ENCODE peak calls at places on chromosomes 12 and 14, in six cellular contexts. J, K, N, I, G and C are unnamed samples.

GRCh38 chr14:103123634-103124500 is 606 bp downstream of the TNFAIP2 start:
- ATAC-seq in N (no peak), J (no peak), G (peak), I (peak), K (peak), C (peak)

GRCh38 chr14:69690042-69690441 is 76.9 kb upstream of the SRSF5 start:
- ATAC-seq in G (no peak), J (peak), I (no peak), K (no peak), N (no peak), C (no peak)

GRCh38 chr12:98483621-98484455 is 31.6 kb upstream of the TMPO start:
- ATAC-seq in G (no peak), K (no peak), N (no peak), I (no peak), J (no peak), C (no peak)

GRCh38 chr14:63457498-63457897 is 85.7 kb downstream of the PPP2R5E start:
- ATAC-seq in N (no peak), G (no peak), I (no peak), J (peak), K (no peak), C (no peak)

GRCh38 chr14:103558071-103558882 is 4.2 kb downstream of the BAG5 start:
- ATAC-seq in N (no peak), K (no peak), I (no peak), G (no peak), J (no peak), C (peak)

GRCh38 chr14:23433457-23433856 is 2.0 kb downstream of the MYH7 start:
- ATAC-seq in N (no peak), J (no peak), K (peak), I (no peak), G (no peak), C (no peak)

GRCh38 chr12:116955382-116956021 is 44.8 kb downstream of the FBXW8 start:
- ATAC-seq in K (peak), N (peak), J (no peak), I (peak), G (peak), C (no peak)

GRCh38 chr12:116784238-116784612 is 46.1 kb downstream of the RNFT2 start:
- ATAC-seq in K (peak), N (peak), J (no peak), I (peak), G (peak), C (no peak)

GRCh38 chr14:61489932-61490331 is 168.6 kb downstream of the PRKCH start:
- ATAC-seq in G (no peak), J (no peak), K (no peak), N (peak), I (peak), C (peak)

GRCh38 chr12:63150255-63151060 is 543 bp downstream of the AVPR1A start:
- ATAC-seq in K (no peak), G (no peak), J (peak), I (peak), N (peak), C (peak)

GRCh38 chr14:105068818-105069217 is 3.6 kb upstream of the GPR132 start:
- ATAC-seq in N (no peak), G (no peak), J (no peak), K (no peak), I (no peak), C (no peak)

GRCh38 chr12:55940065-55940732 is 9.2 kb downstream of the DGKA start:
- ATAC-seq in N (peak), K (peak), J (peak), G (peak), I (peak), C (peak)

GRCh38 chr12:3251691-3252090 is 174.5 kb downstream of the TSPAN9 start:
- ATAC-seq in K (no peak), J (no peak), N (no peak), I (no peak), G (no peak), C (no peak)

GRCh38 chr14:97281741-97282140 is 484.6 kb downstream of the VRK1 start:
- ATAC-seq in N (no peak), I (no peak), G (no peak), J (no peak), K (no peak), C (no peak)

GRCh38 chr12:65184176-65184857 is 14.9 kb downstream of the LEMD3 start:
- ATAC-seq in J (no peak), G (no peak), K (no peak), I (no peak), N (no peak), C (no peak)

GRCh38 chr12:24795699-24796385 is 153.1 kb downstream of the BCAT1 start:
- ATAC-seq in I (no peak), K (no peak), G (peak), J (no peak), N (no peak), C (no peak)

GRCh38 chr14:23366163-23366921 is 1.4 kb upstream of the EFS start:
- ATAC-seq in G (no peak), J (peak), I (no peak), K (peak), N (peak), C (peak)

GRCh38 chr14:52400846-52401245 is 86.7 kb downstream of the PTGER2 start:
- ATAC-seq in J (no peak), K (no peak), I (no peak), N (no peak), G (peak), C (no peak)

GRCh38 chr12:113424915-113425823 is 3.0 kb downstream of the SDSL start:
- ATAC-seq in N (no peak), G (peak), K (peak), I (peak), J (peak), C (no peak)

GRCh38 chr14:100679707-100680438 is 46.8 kb upstream of the DLK1 start:
- ATAC-seq in I (no peak), G (no peak), N (no peak), K (no peak), J (peak), C (peak)

GRCh38 chr14:93906341-93907329 is 20.5 kb upstream of the FAM181A start:
- ATAC-seq in G (peak), K (peak), N (no peak), J (no peak), I (peak), C (peak)

GRCh38 chr12:96335270-96335669 is 65.0 kb downstream of the CDK17 start:
- ATAC-seq in K (no peak), N (no peak), I (no peak), J (no peak), G (peak), C (no peak)

GRCh38 chr12:43273467-43273866 is 278.5 kb downstream of the ADAMTS20 start:
- ATAC-seq in J (no peak), G (no peak), I (no peak), K (no peak), N (no peak), C (no peak)

GRCh38 chr14:101761881-101762529 is 496 bp downstream of the PPP2R5C start:
- ATAC-seq in J (peak), N (no peak), I (no peak), G (no peak), K (peak), C (peak)

GRCh38 chr12:122227341-122227740 is 1.5 kb upstream of the DIABLO start:
- ATAC-seq in I (no peak), N (no peak), G (no peak), K (no peak), J (no peak), C (no peak)

GRCh38 chr12:50922820-50923219 is 29.5 kb upstream of the HIGD1C start:
- ATAC-seq in J (no peak), G (no peak), K (no peak), N (no peak), I (no peak), C (no peak)

GRCh38 chr12:4293299-4293941 is 19.9 kb downstream of the CCND2 start:
- ATAC-seq in I (no peak), N (no peak), K (no peak), G (no peak), J (no peak), C (no peak)

GRCh38 chr12:80539029-80539428 is 95.0 kb downstream of the PTPRQ start:
- ATAC-seq in K (no peak), G (no peak), N (no peak), I (no peak), J (no peak), C (no peak)

GRCh38 chr12:64736771-64737170 is 22.4 kb downstream of the GNS start:
- ATAC-seq in K (no peak), I (no peak), N (no peak), G (no peak), J (no peak), C (no peak)

GRCh38 chr14:104548802-104549535 is 30.6 kb upstream of the C14orf180 start:
- ATAC-seq in K (no peak), J (no peak), I (no peak), G (no peak), N (no peak), C (no peak)

GRCh38 chr12:65632131-65632855 is 192.0 kb upstream of the HMGA2 start:
- ATAC-seq in N (no peak), K (no peak), I (peak), G (no peak), J (peak), C (no peak)

GRCh38 chr14:55430024-55430690 is 10.3 kb downstream of the TBPL2 start:
- ATAC-seq in G (peak), N (peak), J (peak), K (peak), I (peak), C (no peak)

GRCh38 chr14:88164906-88165534 is 158.0 kb downstream of the KCNK10 start:
- ATAC-seq in I (no peak), G (peak), K (no peak), J (no peak), N (no peak), C (no peak)

GRCh38 chr12:24975425-24975824 is 26.5 kb upstream of the BCAT1 start:
- ATAC-seq in K (peak), J (no peak), N (no peak), G (no peak), I (no peak), C (no peak)

GRCh38 chr12:14896477-14897184 is 11.0 kb upstream of the MGP start:
- ATAC-seq in K (no peak), N (no peak), J (no peak), I (no peak), G (no peak), C (no peak)

GRCh38 chr14:77123381-77124344 is 17.9 kb downstream of the ZDHHC22 start:
- ATAC-seq in G (no peak), K (peak), I (peak), J (peak), N (peak), C (no peak)

GRCh38 chr12:26748741-26749431 is 84.1 kb downstream of the ITPR2 start:
- ATAC-seq in J (no peak), N (no peak), K (no peak), G (peak), I (no peak), C (no peak)

GRCh38 chr12:4584896-4585295 is 22.9 kb downstream of the DYRK4 start:
- ATAC-seq in N (no peak), K (no peak), I (no peak), G (no peak), J (no peak), C (no peak)

GRCh38 chr14:68343534-68344093 is 449.3 kb downstream of the ZFP36L1 start:
- ATAC-seq in K (no peak), I (no peak), J (no peak), N (no peak), G (no peak), C (no peak)

DNA sequence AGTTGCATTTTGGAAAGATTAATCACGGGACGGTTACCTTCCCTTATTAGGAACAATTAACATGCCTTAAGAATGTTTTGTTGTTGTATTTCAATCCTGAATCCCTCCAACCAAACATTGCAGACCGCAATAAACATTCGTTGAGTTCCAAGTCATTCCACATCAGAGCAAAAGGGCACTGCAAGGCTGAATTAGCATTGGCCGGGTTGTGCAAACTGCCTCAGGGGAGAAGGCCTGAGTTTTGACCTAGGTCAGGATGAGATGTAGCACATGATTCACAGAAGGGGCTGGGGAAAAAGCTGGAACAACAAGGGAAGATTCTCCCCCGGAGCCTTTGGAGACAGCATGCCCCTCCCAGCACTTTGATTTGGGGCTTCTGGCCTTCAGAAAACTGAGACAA is 82.1 kb upstream of the BDKRB2 start:
- ATAC-seq in I (peak), K (no peak), J (no peak), N (no peak), G (no peak), C (no peak)
- H3K27ac ChIP-seq in I (peak), K (no peak), J (no peak), N (no peak), G (no peak), C (no peak)

GRCh38 chr12:124031058-124031457 is 58.0 kb downstream of the ZNF664 start:
- ATAC-seq in G (no peak), I (no peak), J (no peak), N (no peak), K (no peak), C (no peak)

GRCh38 chr12:124028560-124028935 is 55.5 kb downstream of the ZNF664 start:
- ATAC-seq in G (no peak), K (no peak), J (no peak), I (peak), N (no peak), C (no peak)

GRCh38 chr12:124032265-124032886 is 59.4 kb downstream of the ZNF664 start:
- ATAC-seq in I (peak), J (peak), G (peak), N (no peak), K (peak), C (no peak)

GRCh38 chr12:124030008-124030407 is 57.0 kb downstream of the ZNF664 start:
- ATAC-seq in N (no peak), J (no peak), G (no peak), K (no peak), I (no peak), C (no peak)

DNA sequence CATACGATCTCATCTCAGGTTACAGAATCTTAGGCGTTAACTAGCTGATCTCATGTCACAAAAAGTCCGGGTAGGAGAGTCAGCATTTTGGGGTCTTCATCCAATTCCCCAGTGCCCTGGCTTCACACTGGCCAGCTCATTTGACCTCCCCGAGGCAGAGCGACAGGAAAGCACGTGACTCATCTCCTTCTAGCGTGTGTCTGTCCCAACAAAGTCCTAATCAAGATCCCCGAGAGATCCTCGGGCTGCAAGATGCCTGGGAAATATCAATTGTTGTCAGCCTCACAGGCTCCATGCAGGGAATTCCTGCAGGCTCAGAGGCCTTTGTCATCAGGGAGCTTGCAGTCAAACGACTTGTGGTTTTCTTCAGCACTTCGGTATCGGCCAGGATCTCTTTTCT is 57.5 kb downstream of the ZNF664 start:
- ATAC-seq in K (peak), J (no peak), N (no peak), G (no peak), I (no peak), C (peak)
- TF ChIP-seq EP300 in K (no peak), J (no peak), N (no peak), G (no peak), I (no peak), C (no peak)

GRCh38 chr14:98864211-98864610 is 407.8 kb downstream of the BCL11B start:
- ATAC-seq in N (no peak), I (no peak), K (no peak), J (no peak), G (no peak), C (no peak)
- H3K27ac ChIP-seq in N (no peak), I (no peak), K (no peak), J (no peak), G (no peak), C (no peak)

GRCh38 chr12:6374781-6375150 is 597 bp downstream of the SCNN1A start:
- ATAC-seq in J (no peak), N (no peak), I (no peak), K (no peak), G (no peak), C (no peak)

GRCh38 chr12:6374028-6374780 is 1.2 kb downstream of the SCNN1A start:
- ATAC-seq in I (no peak), N (no peak), G (no peak), J (no peak), K (no peak), C (no peak)

GRCh38 chr12:6372403-6373003 is 2.9 kb downstream of the SCNN1A start:
- ATAC-seq in G (no peak), K (no peak), N (peak), I (peak), J (peak), C (no peak)

GRCh38 chr12:6370994-6371754 is 4.2 kb downstream of the SCNN1A start:
- ATAC-seq in J (peak), K (peak), I (peak), N (peak), G (no peak), C (no peak)

DNA sequence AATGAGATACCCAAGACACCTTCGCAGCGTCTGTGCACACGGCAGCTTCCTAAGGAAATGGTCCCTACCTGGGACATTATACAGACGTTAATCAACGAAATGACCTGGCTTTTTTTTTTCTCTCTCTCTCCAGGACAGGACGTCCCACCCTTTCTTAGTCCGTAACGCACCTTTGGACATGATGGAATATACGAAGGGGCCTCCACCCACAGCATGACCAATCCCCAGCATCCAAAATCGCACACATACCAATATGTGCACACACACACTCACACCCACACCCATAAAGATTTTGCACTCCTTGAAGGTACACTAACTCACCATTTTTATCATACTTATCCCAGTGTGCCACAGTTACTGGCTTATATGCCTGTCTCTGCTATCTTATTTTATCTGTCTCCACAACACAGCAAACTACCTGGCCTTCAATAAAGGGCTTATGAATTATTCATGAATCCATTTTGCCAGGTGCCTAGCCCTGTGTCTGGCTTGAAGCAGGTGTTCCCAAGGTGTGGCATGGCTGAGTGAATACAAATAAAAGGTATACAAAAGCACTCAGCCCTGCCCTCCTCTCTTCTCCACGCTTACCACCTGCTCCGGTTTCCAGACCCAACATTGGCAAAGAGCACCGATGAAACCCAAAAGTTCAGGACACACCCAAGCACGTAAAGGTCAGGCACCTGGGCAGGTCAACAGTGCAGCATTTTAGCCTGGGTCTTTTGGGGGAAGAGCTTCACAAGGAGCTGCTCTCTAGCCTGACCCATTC is 2.2 kb downstream of the SCNN1A start:
- ATAC-seq in J (no peak), K (no peak), G (no peak), N (no peak), I (no peak), C (no peak)
- TF ChIP-seq EP300 in J (no peak), K (no peak), G (no peak), N (no peak), I (no peak), C (no peak)

GRCh38 chr12:53987748-53988147 is 2.8 kb downstream of the HOXC10 start:
- ATAC-seq in G (no peak), K (peak), I (no peak), N (no peak), J (peak), C (no peak)

GRCh38 chr12:53985358-53985899 is 483 bp downstream of the HOXC10 start:
- ATAC-seq in K (no peak), J (no peak), G (peak), N (no peak), I (peak), C (no peak)

GRCh38 chr12:53984901-53985357 is at the start of gene HOXC10:
- ATAC-seq in I (peak), N (no peak), G (peak), K (peak), J (peak), C (peak)

GRCh38 chr12:53985900-53986685 is 1.1 kb downstream of the HOXC10 start:
- ATAC-seq in J (no peak), G (peak), I (no peak), N (no peak), K (no peak), C (no peak)

DNA sequence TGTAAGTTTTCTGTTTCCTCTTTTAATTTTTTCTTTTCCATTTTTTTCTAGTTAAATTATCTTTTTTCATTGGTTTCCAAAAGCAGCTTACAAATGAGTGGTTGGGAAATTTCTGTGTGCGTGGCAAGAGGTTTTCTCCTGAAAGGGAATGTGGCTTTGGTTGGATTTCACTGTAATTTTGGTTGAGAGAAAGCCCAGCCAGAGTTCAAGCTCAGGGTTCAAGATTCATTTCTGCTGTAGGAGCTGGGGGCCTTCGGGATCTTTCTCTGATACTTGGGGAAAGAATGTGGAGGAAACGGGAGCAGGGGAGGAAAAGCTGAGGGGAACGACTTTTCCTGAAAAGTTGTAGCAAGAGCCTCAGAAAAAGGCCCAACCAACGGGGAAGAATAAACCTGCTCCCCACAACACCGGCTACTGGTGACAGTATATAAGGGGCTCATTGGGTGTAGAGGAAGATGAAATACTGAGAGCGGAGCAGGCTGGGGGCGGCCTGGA is 1.8 kb downstream of the HOXC10 start:
- ATAC-seq in K (no peak), J (no peak), I (no peak), N (no peak), G (no peak), C (no peak)
- H3K27ac ChIP-seq in K (no peak), J (no peak), I (no peak), N (no peak), G (no peak), C (no peak)

GRCh38 chr14:73136387-73137221 is at the start of gene PSEN1:
- ATAC-seq in K (peak), J (peak), I (peak), G (peak), N (peak), C (peak)
- TF ChIP-seq EP300 in K (no peak), J (no peak), I (no peak), G (no peak), N (peak), C (no peak)

DNA sequence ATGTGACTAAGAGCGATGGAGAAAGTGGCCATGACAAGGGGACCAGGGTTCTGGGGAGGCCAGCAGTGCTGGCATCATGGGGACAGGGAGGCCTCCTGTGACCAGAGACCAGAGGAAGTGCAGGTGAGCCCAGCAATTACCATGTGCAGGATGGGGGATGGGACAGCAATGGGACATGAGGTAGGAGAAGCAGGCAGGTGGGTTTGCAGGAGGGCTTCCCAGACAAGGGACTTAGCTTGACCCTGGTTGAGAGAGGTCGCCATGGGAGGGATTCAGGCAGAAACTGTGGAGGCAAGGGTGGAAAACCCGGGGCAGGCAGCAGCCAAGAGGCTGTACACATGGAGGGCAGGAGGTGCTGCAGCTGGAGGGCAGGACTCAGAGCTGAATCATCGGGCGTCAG is 36.4 kb downstream of the SFSWAP start:
- ATAC-seq in I (no peak), K (no peak), G (no peak), J (no peak), N (peak), C (no peak)
- H3K27ac ChIP-seq in I (no peak), K (no peak), G (no peak), J (no peak), N (no peak), C (no peak)